ENCODE peak calls at places on chromosomes 3 and 15, in ten cellular contexts. L is activated CD8-positive, alpha-beta T cell treated with anti-CD3 and anti-CD28 coated beads for 36 hours; M is COR-L47; O is AG09319; E is HT1080; V is GM03348; A is body of pancreas; T is cardiac muscle cell; S is fibroblast of lung; R is T-helper 17 cell. U is an unnamed sample.

GRCh38 chr15:48855501-48856440 is 22.2 kb upstream of the EID1 start:
- DNase-seq in S (peak; percentile 64), L (no peak), A (peak; percentile 29), M (peak; percentile 24), T (peak; percentile 85), E (peak; percentile 41), O (no peak), R (no peak), V (peak; percentile 39), U (peak; percentile 26)

GRCh38 chr15:28984421-28985375 is 98.9 kb downstream of the APBA2 start:
- DNase-seq in T (peak; percentile 75), M (no peak), R (no peak), S (peak; percentile 71), L (peak; percentile 52), V (no peak), A (no peak), O (no peak), E (peak; percentile 13), U (peak; percentile 34)

GRCh38 chr15:54082836-54083492 is 104.7 kb downstream of the UNC13C start:
- DNase-seq in O (no peak), R (no peak), A (no peak), S (peak; percentile 10), V (peak; percentile 17), M (no peak), T (peak; percentile 1), E (peak; percentile 10), L (peak; percentile 5), U (no peak)

GRCh38 chr15:58694641-58695398 is 54.7 kb downstream of the ADAM10 start:
- DNase-seq in S (no peak), L (no peak), T (peak; percentile 51), A (no peak), R (no peak), V (peak; percentile 27), O (no peak), M (no peak), E (no peak), U (no peak)

GRCh38 chr3:126530171-126531050 is 6.5 kb downstream of the CHST13 start:
- DNase-seq in T (no peak), R (no peak), A (no peak), L (no peak), V (no peak), E (peak; percentile 40), M (no peak), O (no peak), S (no peak), U (peak; percentile 60)

GRCh38 chr3:5188419-5189405 is 1.2 kb downstream of the EDEM1 start:
- DNase-seq in T (peak; percentile 49), A (peak; percentile 44), S (peak; percentile 35), L (peak; percentile 76), O (no peak), M (no peak), V (peak; percentile 31), E (peak; percentile 32), R (peak; percentile 34), U (no peak)

GRCh38 chr3:127168271-127168670 is 24.7 kb upstream of the PRR23E start:
- DNase-seq in T (no peak), R (no peak), S (no peak), E (no peak), A (no peak), M (no peak), L (no peak), V (no peak), O (no peak), U (no peak)

GRCh38 chr3:177134166-177134565 is 63.1 kb downstream of the TBL1XR1 start:
- DNase-seq in R (no peak), O (no peak), L (no peak), S (no peak), E (no peak), A (no peak), M (no peak), V (no peak), T (no peak), U (no peak)

GRCh38 chr3:194069421-194070219 is 66.3 kb upstream of the HES1 start:
- DNase-seq in T (peak; percentile 69), R (no peak), S (peak; percentile 54), M (no peak), E (peak; percentile 71), A (no peak), L (no peak), V (peak; percentile 37), O (no peak), U (no peak)

GRCh38 chr15:57866149-57866736 is 159.7 kb downstream of the POLR2M start:
- DNase-seq in V (peak; percentile 58), S (peak; percentile 27), E (peak; percentile 43), T (peak; percentile 68), L (peak; percentile 78), R (peak; percentile 32), O (no peak), M (peak; percentile 39), A (peak; percentile 73), U (peak; percentile 21)

GRCh38 chr3:12180218-12180617 is 21.5 kb upstream of the TIMP4 start:
- DNase-seq in E (peak; percentile 88), T (peak; percentile 91), V (peak; percentile 60), S (peak; percentile 46), R (no peak), M (no peak), A (peak; percentile 54), O (no peak), L (no peak), U (peak; percentile 89)

GRCh38 chr3:114112696-114113095 is 56.2 kb downstream of the QTRT2 start:
- DNase-seq in V (peak; percentile 20), O (no peak), E (peak; percentile 71), T (peak; percentile 41), R (no peak), A (no peak), L (no peak), S (no peak), M (no peak), U (no peak)

GRCh38 chr3:46729038-46729437 is 11.4 kb upstream of the PRSS50 start:
- DNase-seq in S (no peak), O (no peak), T (no peak), E (no peak), V (no peak), R (no peak), A (no peak), M (no peak), L (no peak), U (no peak)

GRCh38 chr3:48662753-48663488 is at the start of gene CELSR3:
- DNase-seq in O (peak; percentile 72), M (peak; percentile 77), R (peak; percentile 53), S (peak; percentile 94), A (peak; percentile 39), V (peak; percentile 87), E (peak; percentile 77), T (peak; percentile 96), L (peak; percentile 74), U (peak; percentile 85)

GRCh38 chr3:122948398-122948797 is 79.2 kb downstream of the SEMA5B start:
- DNase-seq in L (no peak), V (no peak), A (no peak), E (no peak), S (no peak), T (no peak), M (peak; percentile 44), O (no peak), R (no peak), U (no peak)

GRCh38 chr3:184229424-184230080 is at the start of gene VWA5B2:
- DNase-seq in A (peak; percentile 63), R (peak; percentile 60), E (peak; percentile 74), S (peak; percentile 6), T (peak; percentile 32), L (peak; percentile 73), V (peak; percentile 84), M (peak; percentile 90), O (no peak), U (peak; percentile 62)

GRCh38 chr3:65524544-65525070 is 514.1 kb downstream of the MAGI1 start:
- DNase-seq in T (no peak), E (no peak), L (no peak), V (no peak), S (no peak), O (no peak), A (no peak), R (no peak), M (peak; percentile 39), U (no peak)

GRCh38 chr15:55627730-55628368 is 39.7 kb upstream of the PYGO1 start:
- DNase-seq in E (peak; percentile 94), V (peak; percentile 74), T (peak; percentile 90), A (no peak), O (peak; percentile 52), R (no peak), M (no peak), L (no peak), S (peak; percentile 93), U (peak; percentile 90)

GRCh38 chr3:8554725-8555621 is 53.4 kb downstream of the LMCD1 start:
- DNase-seq in S (peak; percentile 92), T (peak; percentile 96), M (no peak), E (peak; percentile 44), L (no peak), O (peak; percentile 69), R (no peak), V (peak; percentile 94), A (no peak), U (peak; percentile 85)

GRCh38 chr3:117019082-117019713 is 309.6 kb downstream of the TUSC7 start:
- DNase-seq in S (peak; percentile 80), M (peak; percentile 71), L (peak; percentile 54), R (no peak), O (peak; percentile 36), V (peak; percentile 71), E (peak; percentile 0), T (peak; percentile 78), A (peak; percentile 71), U (peak; percentile 29)

GRCh38 chr15:66940368-66940767 is 125.0 kb upstream of the SMAD3 start:
- DNase-seq in A (no peak), E (peak; percentile 36), M (no peak), V (no peak), O (no peak), L (peak; percentile 57), S (no peak), R (no peak), T (no peak), U (no peak)

GRCh38 chr3:113211370-113212154 is at the start of gene BOC:
- DNase-seq in O (no peak), A (peak; percentile 54), M (peak; percentile 46), T (peak; percentile 79), R (no peak), V (peak; percentile 84), L (peak; percentile 17), S (peak; percentile 52), E (peak; percentile 69), U (peak; percentile 52)

GRCh38 chr15:80309769-80310384 is 57.9 kb upstream of the CTXND1 start:
- DNase-seq in S (peak; percentile 49), T (peak; percentile 59), O (peak; percentile 2), L (peak; percentile 6), M (peak; percentile 1), R (no peak), E (no peak), A (no peak), V (peak; percentile 59), U (peak; percentile 25)

GRCh38 chr3:97882975-97883598 is 61.3 kb downstream of the CRYBG3 start:
- DNase-seq in S (peak; percentile 78), L (peak; percentile 20), R (no peak), V (peak; percentile 17), T (peak; percentile 67), O (no peak), M (peak; percentile 19), E (peak; percentile 67), A (peak; percentile 43), U (peak; percentile 30)

GRCh38 chr3:146781059-146781458 is 175.9 kb upstream of the PLSCR5 start:
- DNase-seq in V (no peak), R (no peak), E (no peak), T (no peak), O (no peak), S (no peak), L (no peak), A (no peak), M (no peak), U (no peak)